ENCODE peak calls at places on chromosomes 1 and 21, in six cellular contexts. T is sigmoid colon, F is substantia nigra, V is astrocyte of the cerebellum, G is naive B cell, X is head of caudate nucleus. S is an unnamed sample.

GRCh38 chr1:27634982-27635362 is at the start of gene FGR:
- DNase-seq in T (no peak), F (no peak), V (no peak), G (peak), X (no peak), S (no peak)

GRCh38 chr1:81799939-81800740 is 594 bp upstream of the ADGRL2 start:
- DNase-seq in T (peak), F (no peak), V (peak), G (no peak), X (peak), S (no peak)

GRCh38 chr1:27137544-27138075 is 17.3 kb downstream of the SLC9A1 start:
- DNase-seq in T (no peak), F (no peak), V (no peak), G (no peak), X (no peak), S (no peak)

GRCh38 chr1:176225485-176225884 is 18.4 kb upstream of the COP1 start:
- DNase-seq in T (no peak), F (no peak), V (no peak), G (no peak), X (no peak), S (no peak)

GRCh38 chr1:228391411-228392020 is 15.1 kb downstream of the TRIM11 start:
- DNase-seq in T (peak), F (no peak), V (no peak), G (no peak), X (no peak), S (no peak)

GRCh38 chr1:202618387-202619022 is 91.7 kb downstream of the SYT2 start:
- DNase-seq in T (no peak), F (no peak), V (peak), G (no peak), X (no peak), S (no peak)

GRCh38 chr21:18058731-18059398 is 185.8 kb upstream of the CHODL start:
- DNase-seq in T (no peak), F (no peak), V (no peak), G (no peak), X (no peak), S (no peak)

GRCh38 chr1:192559115-192560006 is 16.2 kb upstream of the RGS1 start:
- DNase-seq in T (no peak), F (no peak), V (peak), G (no peak), X (no peak), S (peak)

GRCh38 chr1:229229137-229229720 is 41.7 kb upstream of the RAB4A start:
- DNase-seq in T (peak), F (no peak), V (no peak), G (no peak), X (no peak), S (no peak)

GRCh38 chr1:56496861-56497772 is 82.2 kb downstream of the PLPP3 start:
- DNase-seq in T (no peak), F (no peak), V (no peak), G (no peak), X (no peak), S (no peak)

GRCh38 chr1:230821346-230821745 is 47.0 kb downstream of the C1orf198 start:
- DNase-seq in T (no peak), F (no peak), V (no peak), G (no peak), X (no peak), S (no peak)

GRCh38 chr1:203217139-203217621 is 12.3 kb downstream of the CHIT1 start:
- DNase-seq in T (no peak), F (no peak), V (no peak), G (no peak), X (no peak), S (no peak)

GRCh38 chr1:174428033-174428432 is 19.7 kb upstream of the GPR52 start:
- DNase-seq in T (no peak), F (no peak), V (no peak), G (no peak), X (no peak), S (no peak)

GRCh38 chr21:34511154-34511553 is 856 bp downstream of the KCNE1 start:
- DNase-seq in T (no peak), F (no peak), V (no peak), G (no peak), X (no peak), S (no peak)

GRCh38 chr1:58628987-58629598 is 52.0 kb upstream of the TACSTD2 start:
- DNase-seq in T (no peak), F (no peak), V (no peak), G (no peak), X (no peak), S (peak)

GRCh38 chr1:28509705-28510349 is 4.0 kb downstream of the RCC1 start:
- DNase-seq in T (no peak), F (no peak), V (no peak), G (no peak), X (no peak), S (no peak)

GRCh38 chr1:2240251-2241156 is 12.4 kb downstream of the SKI start:
- DNase-seq in T (peak), F (no peak), V (no peak), G (no peak), X (peak), S (no peak)

GRCh38 chr21:38830667-38831525 is 25.2 kb downstream of the ETS2 start:
- DNase-seq in T (no peak), F (no peak), V (no peak), G (no peak), X (no peak), S (no peak)

GRCh38 chr1:202944438-202944921 is 13.6 kb downstream of the ADIPOR1 start:
- DNase-seq in T (no peak), F (no peak), V (no peak), G (no peak), X (no peak), S (no peak)

GRCh38 chr1:45566722-45567121 is 16.1 kb downstream of the AKR1A1 start:
- DNase-seq in T (peak), F (no peak), V (no peak), G (no peak), X (no peak), S (no peak)

GRCh38 chr1:2785631-2786328 is 15.7 kb downstream of the TTC34 start:
- DNase-seq in T (peak), F (no peak), V (no peak), G (no peak), X (peak), S (no peak)

GRCh38 chr1:168585191-168585590 is 8.8 kb downstream of the XCL1 start:
- DNase-seq in T (no peak), F (no peak), V (no peak), G (no peak), X (peak), S (no peak)

GRCh38 chr1:8908388-8909151 is 30.1 kb upstream of the ENO1 start:
- DNase-seq in T (no peak), F (no peak), V (no peak), G (no peak), X (no peak), S (no peak)

GRCh38 chr1:202162049-202162417 is 1.6 kb upstream of the PTPN7 start:
- DNase-seq in T (no peak), F (no peak), V (no peak), G (peak), X (no peak), S (no peak)

GRCh38 chr1:117770981-117771531 is 158.4 kb downstream of the GDAP2 start:
- DNase-seq in T (no peak), F (no peak), V (no peak), G (no peak), X (no peak), S (no peak)

GRCh38 chr1:180133193-180133592 is 21.5 kb upstream of the QSOX1 start:
- DNase-seq in T (no peak), F (no peak), V (no peak), G (no peak), X (no peak), S (no peak)

GRCh38 chr1:240618946-240619345 is 7.0 kb upstream of the GREM2 start:
- DNase-seq in T (no peak), F (no peak), V (peak), G (no peak), X (no peak), S (no peak)

GRCh38 chr1:43951021-43951985 is 4.6 kb downstream of the IPO13 start:
- DNase-seq in T (no peak), F (no peak), V (no peak), G (no peak), X (no peak), S (no peak)

GRCh38 chr1:17274186-17275170 is 25.6 kb downstream of the PADI3 start:
- DNase-seq in T (peak), F (no peak), V (no peak), G (no peak), X (peak), S (no peak)

GRCh38 chr1:156471496-156472490 is 28.8 kb downstream of the MEF2D start:
- DNase-seq in T (peak), F (no peak), V (no peak), G (no peak), X (no peak), S (no peak)

GRCh38 chr1:228393268-228393699 is 13.4 kb downstream of the TRIM11 start:
- DNase-seq in T (peak), F (no peak), V (no peak), G (no peak), X (no peak), S (no peak)

S was measured in non-pigmented ciliary epithelial cell.